ENCODE peak calls at places on chromosomes 2 and 18, in seven cellular contexts. U is psoas muscle, R is cardiac muscle cell, F is foreskin keratinocyte, G is dorsolateral prefrontal cortex, H is A673, V is astrocyte of the spinal cord. E is an unnamed sample.

GRCh38 chr2:99698896-99699295 is 209.1 kb upstream of the REV1 start:
- DNase-seq in V (peak), F (peak), H (no peak), U (no peak), R (peak), G (no peak), E (no peak)

GRCh38 chr2:240878341-240878936 is 9.8 kb downstream of the AGXT start:
- DNase-seq in R (no peak), F (no peak), V (no peak), G (no peak), U (no peak), H (no peak), E (no peak)

GRCh38 chr2:231985823-231986261 is 24.3 kb downstream of the DIS3L2 start:
- DNase-seq in G (no peak), F (peak), R (no peak), V (no peak), H (peak), U (no peak), E (no peak)

GRCh38 chr2:27320958-27321543 is 1.8 kb downstream of the MPV17 start:
- DNase-seq in F (peak), G (peak), V (peak), U (peak), R (peak), H (peak), E (peak)

GRCh38 chr18:45652303-45652702 is 37.0 kb downstream of the SLC14A2 start:
- DNase-seq in G (no peak), R (no peak), V (no peak), F (no peak), H (no peak), U (no peak), E (no peak)

GRCh38 chr2:240393831-240394410 is 41.5 kb upstream of the GPC1 start:
- DNase-seq in V (peak), F (no peak), G (no peak), R (no peak), U (no peak), H (no peak), E (peak)

GRCh38 chr2:161556440-161556839 is 67.8 kb upstream of the SLC4A10 start:
- DNase-seq in H (peak), F (no peak), V (no peak), U (no peak), G (no peak), R (peak), E (no peak)

GRCh38 chr2:216829533-216829932 is 30.3 kb downstream of the TNP1 start:
- DNase-seq in R (peak), V (peak), G (peak), F (no peak), H (peak), U (peak), E (peak)

GRCh38 chr2:31230751-31231150 is 3.2 kb upstream of the EHD3 start:
- DNase-seq in R (no peak), F (no peak), U (no peak), G (no peak), V (no peak), H (no peak), E (no peak)

GRCh38 chr2:240932001-240932723 is 26.0 kb downstream of the CROCC2 start:
- DNase-seq in F (no peak), V (no peak), R (no peak), U (peak), G (peak), H (no peak), E (no peak)

GRCh38 chr18:8426401-8426800 is 182.8 kb upstream of the RAB12 start:
- DNase-seq in F (no peak), V (no peak), U (no peak), R (no peak), H (no peak), G (no peak), E (no peak)

GRCh38 chr18:74715306-74715705 is 117.6 kb downstream of the ZNF407 start:
- DNase-seq in F (no peak), R (no peak), V (no peak), U (no peak), H (no peak), G (no peak), E (no peak)

GRCh38 chr2:72936669-72937355 is 19.5 kb downstream of the EMX1 start:
- DNase-seq in G (no peak), F (no peak), H (no peak), R (no peak), U (peak), V (no peak), E (no peak)

GRCh38 chr18:10130626-10131025 is 216.8 kb downstream of the VAPA start:
- DNase-seq in R (no peak), V (no peak), G (no peak), H (no peak), U (no peak), F (no peak), E (no peak)

GRCh38 chr2:233994191-233994590 is 56.3 kb upstream of the SPP2 start:
- DNase-seq in H (no peak), V (no peak), R (no peak), U (no peak), G (peak), F (no peak), E (no peak)

GRCh38 chr2:71929482-71929772 is 218.2 kb downstream of the CYP26B1 start:
- DNase-seq in U (no peak), V (no peak), H (no peak), G (no peak), F (no peak), R (no peak), E (no peak)

GRCh38 chr18:48310353-48310752 is 98.8 kb downstream of the ZBTB7C start:
- DNase-seq in V (no peak), U (no peak), G (no peak), F (no peak), H (no peak), R (no peak), E (no peak)

GRCh38 chr2:101396352-101396717 is 9.0 kb upstream of the CREG2 start:
- DNase-seq in H (peak), U (no peak), F (peak), R (peak), G (no peak), V (peak), E (peak)

GRCh38 chr2:164737612-164738081 is 104.0 kb downstream of the COBLL1 start:
- DNase-seq in F (no peak), U (peak), G (no peak), R (peak), H (peak), V (peak), E (peak)

GRCh38 chr2:9087151-9087681 is 83.7 kb upstream of the MBOAT2 start:
- DNase-seq in H (peak), R (no peak), F (no peak), V (peak), G (no peak), U (no peak), E (peak)

GRCh38 chr2:149100739-149101699 is 62.5 kb downstream of the LYPD6B start:
- DNase-seq in V (no peak), F (no peak), U (no peak), G (no peak), R (no peak), H (no peak), E (no peak)

GRCh38 chr2:189783451-189783926 is 650 bp downstream of the ORMDL1 start:
- DNase-seq in F (peak), G (no peak), H (peak), U (no peak), V (peak), R (peak), E (peak)

GRCh38 chr18:13279181-13280065 is 60.9 kb downstream of the LDLRAD4 start:
- DNase-seq in R (no peak), H (no peak), F (no peak), V (no peak), U (no peak), G (no peak), E (no peak)

GRCh38 chr2:31660165-31660564 is 79.4 kb upstream of the SRD5A2 start:
- DNase-seq in G (no peak), F (peak), H (no peak), R (no peak), V (no peak), U (no peak), E (no peak)

GRCh38 chr2:120419955-120420354 is 74.0 kb downstream of the INHBB start:
- DNase-seq in F (no peak), U (no peak), H (no peak), G (no peak), R (no peak), V (no peak), E (no peak)

GRCh38 chr2:127197475-127198385 is 22.4 kb downstream of the CYP27C1 start:
- DNase-seq in V (peak), H (peak), U (peak), G (no peak), F (no peak), R (peak), E (peak)

GRCh38 chr2:135504811-135505210 is 26.2 kb downstream of the ZRANB3 start:
- DNase-seq in U (no peak), R (no peak), F (no peak), G (no peak), H (no peak), V (no peak), E (no peak)

GRCh38 chr2:78416625-78417300 is 608.7 kb upstream of the REG3G start:
- DNase-seq in U (no peak), V (no peak), H (no peak), G (no peak), R (no peak), F (no peak), E (no peak)

GRCh38 chr2:161327582-161327981 is 19.4 kb downstream of the PSMD14 start:
- DNase-seq in F (no peak), U (no peak), V (no peak), R (peak), H (no peak), G (no peak), E (no peak)

GRCh38 chr2:176285321-176285720 is 16.1 kb downstream of the MTX2 start:
- DNase-seq in F (peak), R (no peak), G (no peak), V (no peak), H (no peak), U (no peak), E (peak)

GRCh38 chr18:35714539-35714938 is 133.0 kb downstream of the GALNT1 start:
- DNase-seq in G (no peak), V (no peak), R (no peak), F (no peak), H (no peak), U (no peak), E (no peak)

GRCh38 chr2:225041871-225042799 is at the start of gene DOCK10:
- DNase-seq in G (no peak), V (peak), F (no peak), R (peak), U (peak), H (peak), E (peak)
- TF ChIP-seq CTCF in G (no peak), V (no peak), F (peak), R (no peak), U (no peak), H (no peak), E (peak)

DNA sequence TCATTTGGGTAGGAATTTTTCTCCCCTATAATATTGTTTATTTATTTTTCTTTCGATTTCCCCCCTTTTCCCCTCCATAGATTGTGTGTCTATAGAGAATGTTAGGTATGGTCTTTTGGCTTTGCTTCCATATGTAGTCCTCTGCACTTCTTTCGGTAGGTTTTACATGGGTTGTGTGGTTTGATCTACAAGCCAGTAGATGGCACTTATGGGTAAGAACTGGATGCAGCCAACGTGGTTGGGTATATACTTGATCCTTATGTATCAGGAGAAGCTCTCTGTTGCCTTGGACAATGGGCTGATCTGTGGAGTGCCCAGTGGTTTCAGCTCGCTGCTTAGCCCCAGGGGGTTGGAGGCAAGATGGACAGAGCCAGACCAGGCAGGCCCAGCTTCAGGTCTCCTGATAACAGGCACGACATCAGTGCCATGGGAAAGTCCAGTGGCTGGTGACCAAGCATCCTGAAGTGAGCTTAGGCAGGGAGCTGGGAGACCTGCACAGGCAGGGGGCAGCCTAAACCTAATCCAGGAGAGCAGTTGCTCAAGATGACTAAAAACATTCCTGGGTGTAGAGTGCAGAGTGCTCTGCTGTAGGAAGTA is 488.3 kb downstream of the CCDC85A start:
- DNase-seq in U (peak), V (no peak), H (peak), F (no peak), G (no peak), R (peak), E (no peak)
- TF ChIP-seq CTCF in U (no peak), V (no peak), H (peak), F (peak), G (no peak), R (peak), E (peak)

GRCh38 chr2:62529758-62530157 is 23.8 kb upstream of the TMEM17 start:
- DNase-seq in V (no peak), R (no peak), U (no peak), G (no peak), H (no peak), F (no peak), E (no peak)
- TF ChIP-seq CTCF in V (no peak), R (no peak), U (no peak), G (no peak), H (no peak), F (no peak), E (no peak)

GRCh38 chr2:219078126-219078525 is 17.4 kb upstream of the IHH start:
- DNase-seq in R (peak), F (no peak), U (no peak), V (no peak), H (no peak), G (no peak), E (no peak)
- TF ChIP-seq CTCF in R (no peak), F (peak), U (no peak), V (peak), H (peak), G (no peak), E (peak)

DNA sequence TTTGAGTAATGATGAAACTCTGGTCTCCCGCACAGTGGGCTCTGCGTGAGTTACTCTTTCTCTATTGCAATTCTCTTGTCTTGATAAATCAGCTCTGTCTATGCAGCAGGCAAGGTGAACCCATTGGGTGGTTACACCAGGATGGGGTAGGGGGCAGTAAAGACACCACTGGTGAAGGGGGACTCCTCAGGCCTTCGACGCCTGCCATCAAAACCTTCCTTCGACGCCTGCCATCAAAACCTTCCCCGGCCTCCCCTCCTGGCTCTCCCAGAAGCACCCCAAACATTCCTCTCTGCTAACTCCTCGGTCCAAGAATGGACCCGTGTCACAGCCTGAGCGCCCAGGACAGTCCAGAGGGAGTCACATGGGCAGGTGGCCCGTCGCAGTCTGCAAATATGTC is 4.8 kb upstream of the STARD7 start:
- DNase-seq in V (no peak), U (no peak), F (no peak), H (no peak), R (no peak), G (no peak), E (no peak)
- TF ChIP-seq CTCF in V (no peak), U (no peak), F (no peak), H (no peak), R (no peak), G (no peak), E (no peak)

GRCh38 chr2:181430406-181431199 is 26.6 kb upstream of the ITGA4 start:
- DNase-seq in U (no peak), F (no peak), H (peak), G (no peak), R (peak), V (no peak), E (peak)
- TF ChIP-seq CTCF in U (peak), F (peak), H (peak), G (peak), R (peak), V (peak), E (peak)

GRCh38 chr18:21051615-21052014 is 60.0 kb downstream of the ROCK1 start:
- DNase-seq in R (peak), G (no peak), U (no peak), H (no peak), F (no peak), V (no peak), E (no peak)
- TF ChIP-seq CTCF in R (no peak), G (no peak), U (no peak), H (no peak), F (no peak), V (no peak), E (no peak)

DNA sequence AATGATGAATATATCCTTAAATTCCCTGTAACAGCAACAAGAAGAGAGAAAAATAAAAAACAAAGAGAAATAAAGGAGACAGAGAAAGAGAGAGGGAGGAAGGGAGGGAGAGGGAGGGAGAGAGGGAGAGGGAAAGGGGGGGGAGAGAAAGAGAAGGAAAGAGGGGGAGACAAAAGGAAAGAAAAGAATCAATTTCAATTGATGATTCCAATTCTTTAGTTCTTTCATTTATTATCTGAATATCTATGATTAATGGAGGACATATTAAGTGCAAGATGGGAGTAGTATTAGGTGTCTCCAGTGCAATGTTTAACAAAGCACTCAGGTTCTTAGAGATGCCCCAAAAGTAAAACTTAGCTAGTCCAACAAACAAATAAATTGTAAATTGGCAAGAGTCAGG is 97.2 kb upstream of the DPP10 start:
- DNase-seq in F (no peak), U (no peak), V (no peak), R (no peak), G (no peak), H (no peak), E (no peak)
- TF ChIP-seq CTCF in F (no peak), U (no peak), V (no peak), R (no peak), G (no peak), H (no peak), E (no peak)

GRCh38 chr2:180901331-180901730 is 79.1 kb upstream of the UBE2E3 start:
- DNase-seq in H (no peak), F (no peak), G (no peak), U (no peak), V (no peak), R (no peak), E (no peak)
- TF ChIP-seq CTCF in H (no peak), F (no peak), G (no peak), U (no peak), V (no peak), R (no peak), E (no peak)

GRCh38 chr2:76247006-76247405 is 536.3 kb upstream of the GCFC2 start:
- DNase-seq in F (no peak), R (no peak), U (no peak), G (no peak), H (no peak), V (no peak), E (no peak)

GRCh38 chr2:76256689-76257088 is 546.0 kb upstream of the GCFC2 start:
- DNase-seq in V (no peak), H (no peak), R (no peak), G (no peak), F (peak), U (no peak), E (no peak)

GRCh38 chr2:76252704-76253103 is 542.0 kb upstream of the GCFC2 start:
- DNase-seq in F (no peak), U (no peak), V (no peak), G (no peak), R (no peak), H (no peak), E (no peak)

DNA sequence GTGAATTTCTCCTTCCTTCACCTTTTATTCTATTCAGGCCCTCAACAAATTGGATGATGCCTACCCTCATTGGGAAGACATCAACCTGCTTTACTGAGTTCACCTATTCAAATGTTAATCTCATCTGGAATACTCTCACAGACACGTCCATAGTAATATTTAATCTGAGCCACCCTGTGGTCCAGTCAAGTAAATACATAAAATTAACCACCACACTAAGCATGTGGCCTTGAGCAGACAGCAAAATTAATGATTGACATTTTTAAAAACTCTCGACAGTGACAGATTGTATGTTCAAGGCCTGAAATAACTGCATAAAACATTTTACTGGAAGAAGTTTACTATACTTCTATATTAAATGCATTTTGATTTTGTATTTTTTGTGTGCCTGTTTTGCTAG is 540.6 kb upstream of the GCFC2 start:
- DNase-seq in H (no peak), R (no peak), V (no peak), F (no peak), U (no peak), G (no peak), E (no peak)
- TF ChIP-seq CTCF in H (no peak), R (no peak), V (no peak), F (no peak), U (no peak), G (no peak), E (no peak)

E was measured in HFFc6.